ENCODE peak calls at places on chromosomes 3 and 15, in six cellular contexts. G, R, L, W, X and T are unnamed samples.

GRCh38 chr15:87755226-87755625 is 501.3 kb downstream of the NTRK3 start:
- DNase-seq in G (no peak), R (no peak), L (no peak), W (no peak), X (no peak), T (no peak)

GRCh38 chr3:43632269-43632733 is 10.5 kb upstream of the ANO10 start:
- DNase-seq in G (no peak), R (no peak), L (no peak), W (no peak), X (no peak), T (no peak)

GRCh38 chr15:67840747-67841634 is 1.1 kb upstream of the RNU6-1 start:
- DNase-seq in G (no peak), R (no peak), L (no peak), W (no peak), X (no peak), T (no peak)

GRCh38 chr3:72907851-72908620 is 20.2 kb downstream of the GXYLT2 start:
- DNase-seq in G (no peak), R (peak), L (no peak), W (no peak), X (no peak), T (no peak)

GRCh38 chr3:169980055-169980454 is 13.4 kb downstream of the SEC62 start:
- DNase-seq in G (no peak), R (no peak), L (no peak), W (no peak), X (no peak), T (no peak)

GRCh38 chr3:32274306-32274705 is 35.8 kb downstream of the CMTM8 start:
- DNase-seq in G (no peak), R (no peak), L (no peak), W (no peak), X (no peak), T (no peak)

GRCh38 chr3:119794971-119795612 is 13.2 kb downstream of the NR1I2 start:
- DNase-seq in G (no peak), R (no peak), L (no peak), W (no peak), X (no peak), T (no peak)

GRCh38 chr3:180828723-180829408 is 83.6 kb upstream of the FXR1 start:
- DNase-seq in G (no peak), R (no peak), L (no peak), W (no peak), X (no peak), T (peak)

GRCh38 chr3:132509096-132509495 is 88.0 kb upstream of the ACKR4 start:
- DNase-seq in G (no peak), R (no peak), L (no peak), W (no peak), X (no peak), T (no peak)